ENCODE peak calls at places on chromosomes 2 and 18, in six cellular contexts. C is ovary, E is IMR-90, U is upper lobe of right lung, G is psoas muscle, H is coronary artery. L is an unnamed sample.

GRCh38 chr2:186533717-186534116 is 47.7 kb downstream of the ZC3H15 start:
- DNase-seq in G (no peak), U (no peak), H (no peak), E (no peak), C (no peak), L (no peak)

GRCh38 chr2:215832791-215833190 is 180.6 kb downstream of the MREG start:
- DNase-seq in U (no peak), E (no peak), H (no peak), G (no peak), C (peak), L (no peak)

GRCh38 chr2:99088017-99088416 is 53.5 kb upstream of the C2orf15 start:
- DNase-seq in U (no peak), E (no peak), H (no peak), G (no peak), C (no peak), L (no peak)

GRCh38 chr2:118059919-118060478 is 28.3 kb upstream of the INSIG2 start:
- DNase-seq in U (no peak), E (peak), G (no peak), H (no peak), C (no peak), L (peak)

GRCh38 chr2:219060821-219061791 is at the start of gene IHH:
- DNase-seq in H (no peak), G (peak), E (no peak), C (no peak), U (peak), L (no peak)

GRCh38 chr2:48844418-48845155 is 89.1 kb upstream of the LHCGR start:
- DNase-seq in G (no peak), U (no peak), E (peak), H (no peak), C (no peak), L (peak)

GRCh38 chr2:171253279-171253678 is 92.6 kb upstream of the TLK1 start:
- DNase-seq in H (no peak), C (no peak), G (no peak), E (no peak), U (no peak), L (no peak)

GRCh38 chr18:54743596-54743995 is 84.7 kb upstream of the RAB27B start:
- DNase-seq in H (no peak), C (no peak), G (no peak), E (no peak), U (no peak), L (no peak)

GRCh38 chr2:30408961-30409387 is 38.1 kb upstream of the LCLAT1 start:
- DNase-seq in H (no peak), U (no peak), G (no peak), E (peak), C (no peak), L (no peak)

GRCh38 chr2:64829522-64829921 is 159.7 kb upstream of the SLC1A4 start:
- DNase-seq in U (no peak), H (no peak), G (no peak), E (no peak), C (no peak), L (no peak)

GRCh38 chr2:182915369-182916326 is 49.2 kb upstream of the FRZB start:
- DNase-seq in U (no peak), E (peak), H (no peak), C (no peak), G (peak), L (peak)

GRCh38 chr2:37711308-37711731 is 39.9 kb upstream of the CDC42EP3 start:
- DNase-seq in U (no peak), C (no peak), G (no peak), H (no peak), E (peak), L (peak)

GRCh38 chr18:48833701-48834394 is 116.9 kb downstream of the SMAD7 start:
- DNase-seq in G (peak), H (peak), U (peak), C (no peak), E (peak), L (no peak)

GRCh38 chr2:43086451-43087221 is 139.8 kb downstream of the ZFP36L2 start:
- DNase-seq in G (peak), C (peak), H (peak), E (peak), U (no peak), L (peak)

GRCh38 chr2:112541315-112542122 is 746 bp upstream of the POLR1B start:
- DNase-seq in C (peak), G (peak), H (peak), E (peak), U (peak), L (peak)

GRCh38 chr2:19955544-19956422 is 34.1 kb downstream of the WDR35 start:
- DNase-seq in U (peak), G (peak), C (peak), E (peak), H (no peak), L (peak)

GRCh38 chr2:196337618-196337953 is 166.2 kb upstream of the STK17B start:
- DNase-seq in G (no peak), U (no peak), C (no peak), E (no peak), H (no peak), L (no peak)

GRCh38 chr2:146388757-146389156 is 1456.1 kb upstream of the ACVR2A start:
- DNase-seq in E (no peak), C (no peak), G (no peak), H (no peak), U (no peak), L (peak)

GRCh38 chr18:21740724-21741510 is at the start of gene MIB1:
- DNase-seq in H (no peak), C (peak), E (peak), U (no peak), G (peak), L (no peak)

GRCh38 chr2:217837530-217837929 is 165.3 kb downstream of the TNS1 start:
- DNase-seq in U (no peak), E (no peak), G (no peak), C (no peak), H (no peak), L (no peak)

GRCh38 chr18:33583901-33584300 is 5.9 kb downstream of the ASXL3 start:
- DNase-seq in C (no peak), E (no peak), H (no peak), G (no peak), U (no peak), L (no peak)

GRCh38 chr2:162732946-162733698 is 105.4 kb downstream of the KCNH7 start:
- DNase-seq in E (no peak), H (no peak), U (no peak), G (no peak), C (no peak), L (no peak)

GRCh38 chr2:223668302-223668998 is 66.3 kb upstream of the SCG2 start:
- DNase-seq in G (no peak), H (no peak), U (no peak), C (no peak), E (peak), L (no peak)

GRCh38 chr2:26770986-26771586 is 7.0 kb downstream of the SLC35F6 start:
- DNase-seq in E (peak), G (peak), C (peak), U (no peak), H (no peak), L (no peak)

GRCh38 chr2:207133862-207134519 is 31.8 kb downstream of the KLF7 start:
- DNase-seq in G (peak), C (peak), E (peak), H (peak), U (peak), L (peak)
- H3K4me3 ChIP-seq in G (peak), C (no peak), E (no peak), H (peak), U (no peak), L (no peak)

DNA sequence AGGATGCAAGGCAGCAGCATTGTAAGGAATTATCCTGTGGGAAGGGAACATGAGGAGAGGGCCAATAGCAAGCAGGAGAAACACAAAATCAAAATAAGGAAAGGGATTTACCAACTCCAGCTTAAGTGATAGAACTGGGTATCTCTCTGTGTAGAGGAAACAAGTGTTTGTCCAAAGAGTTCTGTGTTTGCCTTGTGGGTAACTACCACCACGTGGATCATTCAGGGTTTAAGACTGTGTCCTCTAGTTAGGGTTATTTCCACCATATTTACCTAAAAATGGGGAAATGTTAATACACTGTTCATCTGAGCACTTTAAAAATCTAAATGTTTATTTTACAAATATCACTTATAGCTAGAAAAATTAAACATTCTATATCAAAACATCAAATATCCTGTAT is 283.3 kb downstream of the EIPR1 start:
- DNase-seq in H (no peak), G (no peak), U (no peak), C (no peak), E (no peak), L (no peak)
- TF ChIP-seq CTCF in H (no peak), G (no peak), U (no peak), C (no peak), E (no peak), L (no peak)

DNA sequence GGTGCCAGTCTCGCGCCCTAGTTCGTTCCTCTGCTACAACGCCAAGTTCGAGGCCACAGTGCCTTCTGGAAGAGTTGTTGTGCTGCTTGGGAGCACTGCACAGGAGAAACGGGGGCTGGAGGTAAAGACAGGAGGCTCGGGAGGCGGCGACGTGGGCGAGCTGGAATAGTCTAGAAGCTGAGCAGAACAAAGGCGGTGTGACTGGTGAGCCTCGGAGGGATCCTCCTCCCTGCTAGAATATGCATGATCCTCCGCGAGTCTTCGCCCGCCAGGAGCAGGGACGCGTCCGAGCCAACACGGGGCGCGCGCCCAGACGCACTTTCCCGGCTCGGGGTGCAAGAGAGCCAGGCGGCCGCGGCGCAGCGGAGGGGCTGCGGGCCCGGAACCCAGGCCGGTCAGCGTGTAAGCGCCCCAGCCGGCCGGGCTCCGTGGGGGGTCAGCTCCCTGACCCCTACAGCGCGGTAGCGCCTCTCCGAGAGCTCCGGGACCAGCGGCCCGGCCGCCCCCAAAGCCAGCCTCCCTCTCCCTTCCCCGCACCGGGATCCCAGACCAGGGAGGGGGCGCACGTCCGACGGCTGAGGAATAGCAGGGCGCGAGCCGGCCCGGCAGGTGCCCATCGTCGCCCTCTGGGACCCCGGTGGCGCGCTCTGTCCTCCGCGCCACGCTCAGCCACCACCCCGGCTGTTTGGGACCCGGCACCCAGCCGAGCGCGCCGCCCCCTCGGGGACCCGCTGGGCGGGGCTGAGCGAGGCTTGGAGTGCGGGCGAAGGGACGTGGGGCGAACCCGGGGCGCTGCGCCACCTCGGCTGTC is 62.4 kb downstream of the GNAL start:
- DNase-seq in H (no peak), E (no peak), C (no peak), G (no peak), U (no peak), L (no peak)
- H3K4me3 ChIP-seq in H (peak), E (no peak), C (peak), G (peak), U (peak), L (peak)

DNA sequence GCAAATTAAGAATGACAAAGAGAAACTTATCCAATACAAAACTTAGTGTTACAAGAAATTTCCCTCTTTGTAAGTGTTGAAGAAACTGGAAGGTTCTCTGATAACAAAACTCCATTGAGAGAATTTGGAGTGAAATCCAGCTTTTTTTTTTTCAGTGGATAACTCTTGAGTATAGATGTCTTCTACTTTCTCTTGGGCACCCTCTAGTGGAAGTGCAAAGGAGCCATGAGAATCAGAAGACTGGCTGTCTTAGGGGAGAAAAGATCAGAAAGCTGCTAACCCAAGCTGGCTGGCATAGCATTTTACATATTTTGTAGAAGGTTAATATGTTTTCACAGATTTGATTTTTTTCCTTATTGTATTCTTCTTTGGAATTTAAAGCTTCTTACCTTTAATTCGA is 138.8 kb upstream of the SATB2 start:
- DNase-seq in U (no peak), C (no peak), E (peak), G (no peak), H (no peak), L (no peak)
- TF ChIP-seq CTCF in U (peak), C (no peak), E (peak), G (peak), H (no peak), L (peak)

GRCh38 chr2:152200562-152201465 is 25.3 kb upstream of the STAM2 start:
- DNase-seq in H (peak), G (peak), U (peak), E (peak), C (peak), L (peak)
- H3K4me3 ChIP-seq in H (no peak), G (no peak), U (no peak), E (no peak), C (no peak), L (peak)

GRCh38 chr18:23547806-23548205 is 38.5 kb downstream of the NPC1 start:
- DNase-seq in H (no peak), G (no peak), U (no peak), E (no peak), C (no peak), L (no peak)

GRCh38 chr18:23547306-23547705 is 39.0 kb downstream of the NPC1 start:
- DNase-seq in H (no peak), E (no peak), G (no peak), C (no peak), U (no peak), L (no peak)

GRCh38 chr18:23551978-23552377 is 34.3 kb downstream of the NPC1 start:
- DNase-seq in E (no peak), C (no peak), U (no peak), G (no peak), H (no peak), L (no peak)

GRCh38 chr18:23550898-23551297 is 35.4 kb downstream of the NPC1 start:
- DNase-seq in G (no peak), C (no peak), E (no peak), H (no peak), U (no peak), L (no peak)

GRCh38 chr18:23548719-23549118 is 37.6 kb downstream of the NPC1 start:
- DNase-seq in U (no peak), E (no peak), H (no peak), C (no peak), G (no peak), L (no peak)
- TF ChIP-seq CTCF in U (no peak), E (no peak), H (no peak), C (no peak), G (no peak), L (no peak)

GRCh38 chr18:9140381-9140780 is 3.8 kb downstream of the ANKRD12 start:
- DNase-seq in G (no peak), C (no peak), E (no peak), H (no peak), U (no peak), L (no peak)

GRCh38 chr18:9136315-9137141 is at the start of gene ANKRD12:
- DNase-seq in G (peak), E (peak), U (peak), H (peak), C (peak), L (peak)

GRCh38 chr18:9137168-9138066 is 836 bp downstream of the ANKRD12 start:
- DNase-seq in E (peak), H (no peak), G (peak), C (peak), U (peak), L (no peak)

GRCh38 chr18:9140984-9141383 is 4.4 kb downstream of the ANKRD12 start:
- DNase-seq in E (no peak), G (no peak), U (no peak), H (no peak), C (no peak), L (no peak)

DNA sequence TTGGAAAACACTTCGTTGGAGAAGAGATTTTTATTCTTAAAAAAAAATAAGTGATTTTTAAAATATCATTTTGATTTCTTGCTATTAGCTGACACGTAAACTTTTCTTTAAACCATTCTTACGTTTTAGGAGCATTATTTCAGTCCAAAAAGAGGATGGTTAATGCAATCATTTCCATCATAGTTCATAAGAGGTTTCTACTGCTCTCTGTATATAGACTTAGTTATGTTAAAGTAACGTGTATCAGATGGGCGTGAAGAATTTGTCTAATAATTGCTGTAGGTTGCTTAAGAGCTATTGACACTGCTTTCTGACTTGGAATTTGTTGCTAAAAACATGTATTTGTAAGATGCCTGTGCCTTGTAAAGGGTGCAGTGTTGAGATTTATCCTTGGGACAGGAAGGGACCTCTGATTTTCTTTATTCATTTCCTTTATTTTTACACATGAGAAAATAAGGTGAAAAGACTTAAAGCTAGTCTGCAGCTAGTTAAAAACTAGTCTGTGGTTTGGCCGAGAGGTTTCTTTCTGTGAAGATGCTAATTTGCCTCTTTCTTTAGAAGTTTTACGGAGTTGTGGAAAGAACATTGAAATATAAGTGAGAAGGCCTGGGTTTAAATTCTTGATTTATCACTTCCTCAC is 2.9 kb downstream of the ANKRD12 start:
- DNase-seq in E (no peak), C (no peak), H (no peak), G (no peak), U (no peak), L (no peak)
- H3K4me3 ChIP-seq in E (peak), C (no peak), H (peak), G (peak), U (peak), L (no peak)

DNA sequence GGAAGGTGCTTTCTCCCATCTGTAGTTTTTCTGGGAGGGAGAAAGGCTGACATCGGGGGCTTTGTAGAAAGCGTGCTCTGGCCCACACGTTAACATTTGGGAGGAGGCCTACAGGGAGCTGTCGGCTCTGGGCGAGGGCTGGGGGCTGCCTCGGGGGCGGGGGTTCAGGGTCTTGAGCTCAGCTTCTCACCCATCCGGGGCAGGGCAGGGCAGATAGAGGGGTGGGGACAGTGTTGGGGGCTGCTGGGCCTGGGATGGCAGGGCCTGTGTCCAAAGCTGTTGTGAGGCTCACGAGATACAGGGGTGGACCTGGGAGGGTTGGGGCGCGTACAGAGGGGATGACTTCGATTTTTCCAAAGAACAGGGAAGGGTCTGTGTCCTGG is 27.0 kb downstream of the NFATC1 start:
- DNase-seq in C (no peak), H (no peak), U (no peak), E (no peak), G (no peak), L (no peak)
- TF ChIP-seq CTCF in C (no peak), H (no peak), U (no peak), E (no peak), G (no peak), L (no peak)

DNA sequence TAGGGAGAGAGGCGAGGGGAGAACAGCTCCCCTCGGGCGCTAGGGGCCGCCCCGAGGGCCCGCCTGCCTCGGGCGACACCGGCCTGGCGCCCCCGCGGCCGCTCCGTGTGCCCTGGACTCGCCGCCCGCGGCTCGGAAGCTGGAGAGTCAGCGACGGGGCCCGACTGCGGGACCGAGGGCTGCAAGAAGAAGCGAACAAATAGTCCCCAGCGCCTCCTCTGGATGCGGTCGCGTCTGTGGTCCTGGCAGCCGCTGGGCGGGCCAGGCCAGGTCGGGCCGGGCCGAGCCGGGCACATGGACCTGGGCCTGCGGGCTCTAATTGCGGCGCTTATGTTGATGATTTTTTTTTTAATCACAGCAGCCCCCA is 270 bp upstream of the HOXD9 start:
- DNase-seq in H (no peak), G (no peak), U (no peak), C (no peak), E (no peak), L (no peak)
- H3K4me3 ChIP-seq in H (peak), G (peak), U (peak), C (peak), E (no peak), L (no peak)